ENCODE peak calls at places on chromosomes 13 and 19, in five cellular contexts. C, L, B, J and X are unnamed samples.

GRCh38 chr19:43735957-43736356 is 18.8 kb downstream of the SMG9 start:
- DNase-seq in C (no peak), L (no peak), B (no peak), J (peak; percentile 71), X (no peak)

GRCh38 chr13:21929400-21929799 is 258.5 kb downstream of the FGF9 start:
- DNase-seq in C (no peak), L (no peak), B (no peak), J (no peak), X (no peak)

GRCh38 chr13:113443991-113444390 is 9.3 kb downstream of the ADPRHL1 start:
- DNase-seq in C (no peak), L (no peak), B (no peak), J (no peak), X (no peak)

GRCh38 chr19:14146789-14147216 is 10.4 kb upstream of the ASF1B start:
- DNase-seq in C (no peak), L (no peak), B (no peak), J (peak; percentile 46), X (peak; percentile 42)

GRCh38 chr19:2084993-2085720 is 11.0 kb downstream of the MOB3A start:
- DNase-seq in C (no peak), L (peak; percentile 64), B (no peak), J (no peak), X (no peak)

GRCh38 chr13:101916758-101917474 is 464.4 kb downstream of the ITGBL1 start:
- DNase-seq in C (no peak), L (no peak), B (no peak), J (no peak), X (no peak)

GRCh38 chr19:18470153-18470552 is 32.2 kb upstream of the ISYNA1 start:
- DNase-seq in C (no peak), L (no peak), B (peak; percentile 35), J (no peak), X (no peak)

GRCh38 chr19:18156841-18157464 is 4.0 kb downstream of the PIK3R2 start:
- DNase-seq in C (no peak), L (peak; percentile 86), B (peak; percentile 85), J (peak; percentile 12), X (peak; percentile 59)

GRCh38 chr13:93670858-93671257 is 444.3 kb downstream of the GPC6 start:
- DNase-seq in C (no peak), L (no peak), B (no peak), J (no peak), X (no peak)

GRCh38 chr19:40947573-40947972 is 43.5 kb upstream of the CYP2B6 start:
- DNase-seq in C (no peak), L (no peak), B (no peak), J (no peak), X (no peak)
- TF ChIP-seq CTCF in C (no peak), L (no peak), B (no peak), J (no peak), X (no peak)

GRCh38 chr13:91158015-91158390 is 189.5 kb upstream of the MIR17HG start:
- DNase-seq in C (no peak), L (no peak), B (no peak), J (no peak), X (no peak)
- TF ChIP-seq CTCF in C (no peak), L (no peak), B (no peak), J (peak; percentile 11), X (no peak)

GRCh38 chr13:77274126-77274525 is 52.8 kb downstream of the MYCBP2 start:
- DNase-seq in C (no peak), L (no peak), B (no peak), J (no peak), X (no peak)
- TF ChIP-seq CTCF in C (no peak), L (peak; percentile 28), B (no peak), J (no peak), X (no peak)

GRCh38 chr19:3573162-3573857 is 566 bp downstream of the HMG20B start:
- DNase-seq in C (no peak), L (no peak), B (no peak), J (no peak), X (no peak)
- TF ChIP-seq CTCF in C (no peak), L (no peak), B (no peak), J (no peak), X (no peak)

DNA sequence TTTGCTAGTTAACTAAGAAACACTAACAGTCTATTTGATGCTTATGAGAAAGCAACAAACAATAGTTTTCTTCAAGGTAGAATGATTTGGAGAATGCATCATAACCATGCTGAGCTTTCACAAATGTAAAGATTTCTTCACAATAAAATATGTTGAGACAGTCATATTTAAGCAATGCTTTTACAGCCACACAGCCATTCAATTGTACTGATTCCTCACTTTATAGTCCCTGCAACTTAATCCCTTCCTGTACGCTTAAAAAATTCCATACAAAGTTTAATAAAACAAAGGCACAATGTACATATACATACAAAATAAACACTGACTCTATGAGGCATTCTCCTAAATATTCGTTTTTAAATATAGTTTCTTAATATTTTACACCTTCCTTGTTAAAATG is 4.7 kb upstream of the ACOD1 start:
- DNase-seq in C (no peak), L (no peak), B (no peak), J (no peak), X (no peak)
- TF ChIP-seq CTCF in C (no peak), L (no peak), B (no peak), J (no peak), X (no peak)

GRCh38 chr13:24745861-24746617 is 17.9 kb upstream of the RNF17 start:
- DNase-seq in C (no peak), L (no peak), B (no peak), J (no peak), X (no peak)

GRCh38 chr13:24745516-24745860 is 18.5 kb upstream of the RNF17 start:
- DNase-seq in C (no peak), L (no peak), B (no peak), J (no peak), X (no peak)

GRCh38 chr13:24744247-24744646 is 19.7 kb upstream of the RNF17 start:
- DNase-seq in C (no peak), L (no peak), B (no peak), J (no peak), X (no peak)

GRCh38 chr13:24747248-24748151 is 16.5 kb upstream of the RNF17 start:
- DNase-seq in C (no peak), L (no peak), B (peak; percentile 22), J (no peak), X (no peak)

GRCh38 chr13:24746618-24747247 is 17.2 kb upstream of the RNF17 start:
- DNase-seq in C (no peak), L (no peak), B (peak; percentile 39), J (no peak), X (no peak)
- TF ChIP-seq CTCF in C (no peak), L (peak; percentile 19), B (no peak), J (peak; percentile 2), X (peak; percentile 1)

DNA sequence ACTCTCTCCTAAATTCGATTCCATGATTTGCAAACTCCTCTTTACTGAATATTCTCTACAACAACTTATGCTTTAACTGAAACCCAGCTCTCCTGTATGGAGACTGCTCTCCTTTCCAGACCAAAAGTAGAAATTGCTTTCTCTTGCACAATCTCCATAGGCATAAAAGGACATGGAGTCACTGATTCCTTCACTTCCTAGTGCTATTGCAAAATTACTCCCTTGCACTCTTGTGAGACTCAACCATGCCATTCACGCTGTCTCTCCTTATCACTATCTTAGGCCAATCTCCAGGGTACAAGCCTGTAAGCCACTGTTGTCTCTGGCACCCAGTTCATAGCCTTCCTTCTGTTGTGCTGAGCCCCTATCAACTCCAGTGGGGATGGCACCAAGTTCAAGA is 30.6 kb downstream of the SERPINE3 start:
- DNase-seq in C (no peak), L (no peak), B (no peak), J (peak; percentile 17), X (no peak)
- TF ChIP-seq CTCF in C (no peak), L (no peak), B (no peak), J (no peak), X (no peak)